ENCODE peak calls at places on chromosomes 2 and 18, in seven cellular contexts. W is naive thymus-derived CD4-positive, alpha-beta T cell; E is A673; Q is effector memory CD4-positive, alpha-beta T cell; R is left lung; G is A549; N is fibroblast of lung. S is an unnamed sample. For H3K4me1, the result is how much of the 10 kb centered on the place peaks cover.

GRCh38 chr2:211085056-211085680 is 528.8 kb downstream of the CPS1 start:
- DNase-seq in Q (no peak), N (peak), R (no peak), E (peak), G (peak), W (no peak), S (no peak)

GRCh38 chr2:69061518-69061917 is 48.5 kb downstream of the ANTXR1 start:
- DNase-seq in R (no peak), E (no peak), Q (no peak), N (peak), G (no peak), W (no peak), S (no peak)

GRCh38 chr18:44826418-44827259 is 146.0 kb downstream of the SETBP1 start:
- DNase-seq in G (peak), N (peak), R (no peak), E (peak), W (no peak), Q (no peak), S (peak)

GRCh38 chr2:100460904-100461303 is 9.4 kb upstream of the NMS start:
- DNase-seq in Q (no peak), E (no peak), R (no peak), N (no peak), G (no peak), W (no peak), S (no peak)

GRCh38 chr2:222448806-222449205 is 24.5 kb downstream of the SGPP2 start:
- DNase-seq in R (no peak), G (no peak), Q (no peak), W (no peak), N (peak), E (peak), S (no peak)

GRCh38 chr18:51051105-51051712 is 21.2 kb downstream of the SMAD4 start:
- DNase-seq in W (peak), G (peak), E (peak), R (no peak), Q (no peak), N (peak), S (no peak)

GRCh38 chr2:204152616-204153015 is 216.1 kb downstream of the ICOS start:
- DNase-seq in G (no peak), Q (no peak), E (no peak), R (no peak), N (no peak), W (no peak), S (no peak)

GRCh38 chr18:23835076-23835475 is 145.8 kb downstream of the LAMA3 start:
- DNase-seq in E (no peak), W (no peak), N (no peak), R (no peak), G (no peak), Q (no peak), S (no peak)

GRCh38 chr2:241768850-241769249 is 7.8 kb upstream of the GAL3ST2 start:
- DNase-seq in W (no peak), Q (no peak), N (no peak), G (no peak), R (no peak), E (no peak), S (no peak)

GRCh38 chr2:65834657-65835056 is 402.3 kb upstream of the SPRED2 start:
- DNase-seq in R (no peak), W (no peak), N (no peak), E (peak), G (no peak), Q (no peak), S (no peak)

GRCh38 chr2:1670636-1671035 is 73.7 kb downstream of the PXDN start:
- DNase-seq in W (no peak), G (no peak), E (no peak), R (no peak), Q (no peak), N (no peak), S (no peak)

GRCh38 chr2:16476866-16477265 is 188.8 kb downstream of the CYRIA start:
- DNase-seq in W (no peak), E (no peak), Q (no peak), N (no peak), R (no peak), G (no peak), S (no peak)

GRCh38 chr2:159790323-159790722 is 7.7 kb downstream of the CD302 start:
- DNase-seq in R (no peak), W (no peak), G (no peak), E (no peak), Q (no peak), N (no peak), S (no peak)

GRCh38 chr2:6845903-6846302 is 19.8 kb downstream of the CMPK2 start:
- DNase-seq in W (no peak), R (no peak), Q (no peak), E (no peak), N (no peak), G (no peak), S (no peak)

GRCh38 chr2:28978606-28979005 is 2.5 kb upstream of the TOGARAM2 start:
- DNase-seq in Q (no peak), W (no peak), G (no peak), N (no peak), R (no peak), E (no peak), S (no peak)

GRCh38 chr18:49487711-49488310 is 777 bp upstream of the C18orf32 start:
- DNase-seq in N (no peak), E (peak), W (no peak), R (no peak), Q (no peak), G (no peak), S (no peak)

GRCh38 chr18:58863539-58864145 is 1.0 kb upstream of the ZNF532 start:
- DNase-seq in E (peak), R (peak), Q (no peak), N (peak), W (peak), G (peak), S (no peak)

GRCh38 chr2:96134421-96134820 is 3.9 kb downstream of the ASTL start:
- DNase-seq in G (no peak), W (no peak), Q (no peak), R (peak), N (no peak), E (no peak), S (no peak)

GRCh38 chr2:54331095-54331835 is 75.2 kb upstream of the TSPYL6 start:
- DNase-seq in E (no peak), N (no peak), G (no peak), Q (no peak), W (no peak), R (no peak), S (no peak)

GRCh38 chr2:226475650-226476049 is 324.0 kb downstream of the IRS1 start:
- DNase-seq in N (peak), R (no peak), W (no peak), G (peak), Q (no peak), E (peak), S (no peak)

GRCh38 chr2:138282014-138282413 is 219.6 kb upstream of the SPOPL start:
- DNase-seq in W (no peak), E (no peak), R (no peak), Q (no peak), G (no peak), N (no peak), S (no peak)

GRCh38 chr2:124967325-124967724 is 942.2 kb downstream of the CNTNAP5 start:
- DNase-seq in R (no peak), N (no peak), E (no peak), G (no peak), Q (no peak), W (no peak), S (no peak)

GRCh38 chr2:138600732-138601437 is 99.3 kb downstream of the SPOPL start:
- DNase-seq in W (no peak), N (no peak), E (no peak), Q (no peak), R (no peak), G (no peak), S (no peak)

GRCh38 chr2:16973586-16974274 is 308.1 kb upstream of the CYRIA start:
- DNase-seq in W (no peak), E (no peak), G (no peak), N (peak), R (no peak), Q (no peak), S (no peak)

GRCh38 chr2:122481717-122482116 is 726.3 kb downstream of the TSN start:
- DNase-seq in W (no peak), Q (no peak), R (no peak), E (peak), G (no peak), N (no peak), S (no peak)

GRCh38 chr2:122478108-122478507 is 722.7 kb downstream of the TSN start:
- DNase-seq in R (no peak), Q (no peak), N (no peak), W (no peak), G (no peak), E (no peak), S (no peak)

GRCh38 chr2:122480381-122481243 is 725.2 kb downstream of the TSN start:
- DNase-seq in W (no peak), N (no peak), R (no peak), Q (no peak), G (no peak), E (peak), S (no peak)

GRCh38 chr2:122478773-122479172 is 723.3 kb downstream of the TSN start:
- DNase-seq in G (no peak), Q (no peak), W (no peak), E (no peak), N (no peak), R (no peak), S (no peak)

DNA sequence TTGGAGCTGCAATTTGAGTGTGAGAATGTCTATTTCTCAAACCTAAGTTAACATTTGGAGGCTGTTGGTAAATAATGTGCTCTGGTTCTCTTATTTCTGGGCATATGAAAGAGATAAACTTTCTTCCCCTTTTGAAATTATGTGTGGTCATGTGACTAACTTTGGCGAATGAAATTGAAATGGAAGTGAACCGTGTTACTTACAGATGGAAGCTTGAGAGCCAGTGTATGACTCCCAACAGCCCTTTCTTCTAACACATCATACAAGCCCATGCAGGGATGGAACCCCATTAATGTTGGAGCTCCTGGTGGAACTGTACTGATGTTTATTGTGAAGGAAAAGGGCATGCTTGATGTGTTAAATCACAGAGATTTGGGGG is 725.8 kb downstream of the TSN start:
- DNase-seq in Q (no peak), E (no peak), R (no peak), W (no peak), N (no peak), G (no peak), S (no peak)
- H3K4me1 ChIP-seq in Q (under half), E (half or more), R (under half), W (under half), N (under half), G (under half), S (under half)

GRCh38 chr2:101704816-101705565 is 7.5 kb downstream of the MAP4K4 start:
- DNase-seq in Q (no peak), W (no peak), G (no peak), E (no peak), N (peak), R (no peak), S (no peak)

GRCh38 chr2:101706819-101707177 is 9.3 kb downstream of the MAP4K4 start:
- DNase-seq in Q (no peak), W (no peak), R (no peak), N (no peak), E (no peak), G (no peak), S (no peak)

GRCh38 chr2:101710036-101710689 is 12.7 kb downstream of the MAP4K4 start:
- DNase-seq in N (peak), W (no peak), R (no peak), E (no peak), Q (no peak), G (no peak), S (no peak)

GRCh38 chr2:101704046-101704466 is 6.5 kb downstream of the MAP4K4 start:
- DNase-seq in W (peak), E (peak), G (peak), Q (no peak), N (peak), R (no peak), S (peak)

DNA sequence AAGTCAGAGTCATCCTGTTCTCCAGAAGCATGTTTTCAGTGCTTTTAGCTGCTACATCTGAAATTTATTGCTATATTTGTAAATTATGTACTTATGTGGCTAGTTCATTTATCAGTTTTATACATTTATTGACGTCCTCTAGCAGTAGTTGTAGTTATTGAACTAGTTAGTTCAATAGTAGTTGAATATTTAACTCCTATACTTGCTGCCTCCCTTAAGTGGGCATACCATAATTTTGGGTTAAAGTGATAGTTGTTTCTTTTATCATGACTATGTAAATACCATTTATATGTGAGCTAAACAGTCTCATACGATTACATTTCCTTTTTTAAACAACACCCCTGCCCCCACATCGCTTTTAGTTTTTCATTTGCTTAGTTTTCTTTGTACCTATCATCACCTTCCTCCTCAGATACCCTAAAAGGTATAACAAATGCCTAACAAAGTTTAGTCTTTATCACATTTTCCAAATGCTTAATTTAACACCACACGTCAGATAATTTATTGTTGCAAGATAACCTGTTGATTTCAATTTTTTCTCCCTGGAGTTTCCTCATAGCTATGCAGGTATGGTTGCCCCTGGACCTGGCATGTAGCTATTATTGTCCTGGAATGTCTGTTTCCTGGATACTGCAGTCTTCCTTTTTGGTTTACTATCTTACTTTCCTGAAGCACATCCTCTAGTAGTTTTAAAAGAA is 8.8 kb downstream of the MAP4K4 start:
- DNase-seq in W (no peak), G (no peak), R (no peak), N (no peak), E (no peak), Q (no peak), S (no peak)
- H3K4me1 ChIP-seq in W (half or more), G (half or more), R (under half), N (under half), E (under half), Q (under half), S (half or more)

GRCh38 chr18:8821531-8821930 is 116.2 kb downstream of the MTCL1 start:
- DNase-seq in N (no peak), Q (no peak), R (no peak), W (no peak), G (no peak), E (no peak), S (no peak)
- H3K4me1 ChIP-seq in N (under half), Q (under half), R (under half), W (under half), G (under half), E (under half), S (under half)

GRCh38 chr2:11746807-11747459 is 501 bp downstream of the LPIN1 start:
- DNase-seq in W (no peak), N (peak), Q (no peak), R (no peak), E (peak), G (peak), S (no peak)
- H3K4me1 ChIP-seq in W (half or more), N (under half), Q (half or more), R (under half), E (under half), G (under half), S (under half)

DNA sequence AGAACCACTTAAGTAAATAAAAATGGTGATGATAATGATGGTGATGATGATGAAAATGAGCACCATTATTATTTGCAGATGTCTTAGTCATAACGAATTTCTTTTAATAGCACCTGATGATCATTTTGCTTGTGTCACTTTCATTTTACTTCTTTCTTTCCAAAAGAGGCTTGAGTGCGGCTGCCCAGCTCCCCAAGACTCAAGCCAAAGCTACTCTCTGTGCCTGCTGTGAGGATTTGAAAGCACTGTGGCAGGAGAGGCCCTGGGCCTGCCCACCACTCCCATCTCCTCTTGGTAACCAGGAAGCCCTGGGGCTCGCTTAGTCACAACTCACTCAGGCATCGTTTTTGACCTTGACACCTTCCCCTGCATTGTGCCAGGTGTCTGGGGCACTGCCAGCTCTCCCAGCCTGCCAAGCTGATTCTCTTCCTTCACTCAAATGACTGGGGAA is 41.2 kb downstream of the RPL37A start:
- DNase-seq in W (no peak), Q (no peak), E (no peak), G (peak), R (peak), N (no peak), S (no peak)
- H3K4me1 ChIP-seq in W (under half), Q (under half), E (under half), G (under half), R (under half), N (under half), S (under half)

DNA sequence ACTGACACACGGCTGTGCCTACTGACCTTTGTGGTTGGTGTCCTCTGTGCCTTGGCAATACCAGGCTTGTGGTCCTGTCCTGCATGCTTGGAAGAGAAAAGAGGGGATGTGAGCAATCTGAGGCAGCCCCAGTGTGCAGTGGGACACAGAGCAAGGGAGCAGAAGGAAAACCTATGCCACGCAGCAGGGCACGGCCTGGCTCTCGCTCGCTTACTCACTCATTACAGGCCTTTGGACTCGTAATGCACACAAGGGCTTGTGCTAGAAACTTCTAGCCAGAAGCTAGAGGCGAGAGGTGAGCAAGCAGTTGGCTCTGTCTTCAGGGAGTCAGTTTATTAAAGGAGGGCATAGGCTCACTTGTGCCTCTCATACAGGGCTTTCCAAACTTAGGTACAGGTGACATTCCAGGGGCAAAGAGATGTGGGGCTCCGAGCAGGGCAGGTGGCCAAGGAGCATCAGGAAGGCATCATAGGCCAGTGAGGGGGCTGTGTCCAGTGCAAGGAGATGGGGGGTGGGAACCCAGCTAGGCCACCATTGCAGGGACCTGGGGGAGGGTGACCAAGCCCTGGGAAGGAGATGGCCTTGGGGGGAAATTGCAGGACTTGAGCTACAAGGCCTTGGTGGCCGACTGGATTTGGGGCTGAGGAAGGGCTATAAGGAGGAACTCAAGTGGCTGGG is 100.8 kb downstream of the DYSF start:
- DNase-seq in N (no peak), E (no peak), Q (no peak), G (no peak), W (no peak), R (peak), S (no peak)
- H3K4me1 ChIP-seq in N (under half), E (under half), Q (under half), G (under half), W (under half), R (under half), S (under half)

GRCh38 chr2:234977228-234977679 is 25.4 kb downstream of the SH3BP4 start:
- DNase-seq in R (no peak), Q (no peak), W (no peak), G (no peak), E (no peak), N (no peak), S (no peak)
- H3K4me1 ChIP-seq in R (under half), Q (under half), W (under half), G (half or more), E (under half), N (under half), S (under half)

GRCh38 chr2:177733322-177733855 is 339.2 kb downstream of the PDE11A start:
- DNase-seq in W (no peak), Q (no peak), R (no peak), N (no peak), G (no peak), E (no peak), S (no peak)

GRCh38 chr2:177730363-177730762 is 337.8 kb downstream of the AGPS start:
- DNase-seq in N (no peak), W (no peak), E (no peak), Q (no peak), R (no peak), G (no peak), S (no peak)

GRCh38 chr2:177728920-177729319 is 336.3 kb downstream of the AGPS start:
- DNase-seq in R (no peak), Q (no peak), N (no peak), W (no peak), E (no peak), G (no peak), S (no peak)

GRCh38 chr2:177731384-177731783 is 338.8 kb downstream of the AGPS start:
- DNase-seq in W (no peak), G (no peak), Q (no peak), E (peak), R (no peak), N (no peak), S (no peak)

GRCh38 chr2:177730792-177731191 is 338.2 kb downstream of the AGPS start:
- DNase-seq in G (no peak), W (no peak), Q (no peak), N (no peak), E (no peak), R (no peak), S (no peak)
- H3K4me1 ChIP-seq in G (under half), W (under half), Q (under half), N (under half), E (under half), R (under half), S (under half)